ENCODE peak calls at places on chromosomes 11 and 22, in five cellular contexts. V is heart right ventricle; C is A549; L is CD8-positive, alpha-beta T cell; O is HepG2. H is an unnamed sample.

GRCh38 chr11:1796297-1797011 is 32.7 kb upstream of the CTSD start:
- DNase-seq in V (no peak), O (no peak), C (no peak), L (no peak), H (no peak)

GRCh38 chr11:102138223-102138622 is 28.0 kb downstream of the YAP1 start:
- DNase-seq in C (no peak), V (no peak), O (no peak), L (no peak), H (no peak)

GRCh38 chr11:119491753-119492455 is 68.9 kb upstream of the THY1 start:
- DNase-seq in L (no peak), O (no peak), V (no peak), C (no peak), H (peak)

GRCh38 chr22:44391481-44392445 is 79.0 kb upstream of the SHISAL1 start:
- DNase-seq in C (no peak), V (peak), L (no peak), O (no peak), H (no peak)

GRCh38 chr22:43829448-43829821 is 17.3 kb upstream of the EFCAB6 start:
- DNase-seq in L (no peak), O (no peak), V (peak), C (no peak), H (peak)

GRCh38 chr11:133474461-133474860 is 57.8 kb downstream of the OPCML start:
- DNase-seq in O (no peak), C (no peak), V (no peak), L (no peak), H (no peak)

GRCh38 chr22:29524440-29525191 is 28.9 kb downstream of the THOC5 start:
- DNase-seq in V (no peak), L (peak), O (peak), C (peak), H (peak)

GRCh38 chr11:124760205-124760652 is 1.9 kb downstream of the ESAM start:
- DNase-seq in V (peak), L (no peak), C (no peak), O (no peak), H (no peak)

GRCh38 chr11:129740877-129741276 is 74.8 kb upstream of the TMEM45B start:
- DNase-seq in L (no peak), C (no peak), V (no peak), O (no peak), H (no peak)

GRCh38 chr11:111814567-111814966 is 48.4 kb upstream of the PPP2R1B start:
- DNase-seq in C (no peak), L (no peak), V (no peak), O (no peak), H (peak)

GRCh38 chr11:19187101-19187500 is 14.7 kb downstream of the CSRP3 start:
- DNase-seq in C (no peak), L (no peak), V (no peak), O (no peak), H (peak)

GRCh38 chr11:134676516-134677287 is 264.7 kb upstream of the B3GAT1 start:
- DNase-seq in O (no peak), V (no peak), L (no peak), C (no peak), H (no peak)

GRCh38 chr11:68936676-68937620 is 33.3 kb downstream of the IGHMBP2 start:
- DNase-seq in V (no peak), C (no peak), L (no peak), O (no peak), H (no peak)

GRCh38 chr22:43109921-43110443 is 568 bp upstream of the BIK start:
- DNase-seq in C (no peak), L (no peak), O (no peak), V (no peak), H (no peak)

GRCh38 chr22:48574776-48575566 is 1252.7 kb downstream of the BRD1 start:
- DNase-seq in V (peak), C (peak), L (no peak), O (peak), H (peak)

GRCh38 chr11:123264431-123264780 is 69.4 kb upstream of the CLMP start:
- DNase-seq in V (no peak), O (no peak), C (no peak), L (no peak), H (no peak)

GRCh38 chr11:68471360-68472340 is 11.1 kb downstream of the PPP6R3 start:
- DNase-seq in V (no peak), O (no peak), L (peak), C (no peak), H (no peak)

GRCh38 chr11:77779935-77780334 is 40.6 kb downstream of the RSF1 start:
- DNase-seq in V (no peak), O (peak), L (no peak), C (peak), H (peak)
- H3K4me3 ChIP-seq in V (no peak), O (no peak), L (no peak), C (no peak), H (no peak)

GRCh38 chr22:19643448-19644313 is 70.6 kb upstream of the SEPTIN5 start:
- DNase-seq in V (no peak), C (no peak), L (no peak), O (no peak), H (no peak)

GRCh38 chr22:19641983-19642451 is 72.3 kb upstream of the SEPTIN5 start:
- DNase-seq in O (no peak), L (no peak), C (no peak), V (no peak), H (no peak)

GRCh38 chr22:19639610-19640135 is 74.6 kb upstream of the SEPTIN5 start:
- DNase-seq in C (no peak), O (no peak), V (no peak), L (no peak), H (no peak)

GRCh38 chr22:19640306-19640705 is 74.0 kb upstream of the SEPTIN5 start:
- DNase-seq in L (no peak), O (no peak), C (no peak), V (no peak), H (no peak)

DNA sequence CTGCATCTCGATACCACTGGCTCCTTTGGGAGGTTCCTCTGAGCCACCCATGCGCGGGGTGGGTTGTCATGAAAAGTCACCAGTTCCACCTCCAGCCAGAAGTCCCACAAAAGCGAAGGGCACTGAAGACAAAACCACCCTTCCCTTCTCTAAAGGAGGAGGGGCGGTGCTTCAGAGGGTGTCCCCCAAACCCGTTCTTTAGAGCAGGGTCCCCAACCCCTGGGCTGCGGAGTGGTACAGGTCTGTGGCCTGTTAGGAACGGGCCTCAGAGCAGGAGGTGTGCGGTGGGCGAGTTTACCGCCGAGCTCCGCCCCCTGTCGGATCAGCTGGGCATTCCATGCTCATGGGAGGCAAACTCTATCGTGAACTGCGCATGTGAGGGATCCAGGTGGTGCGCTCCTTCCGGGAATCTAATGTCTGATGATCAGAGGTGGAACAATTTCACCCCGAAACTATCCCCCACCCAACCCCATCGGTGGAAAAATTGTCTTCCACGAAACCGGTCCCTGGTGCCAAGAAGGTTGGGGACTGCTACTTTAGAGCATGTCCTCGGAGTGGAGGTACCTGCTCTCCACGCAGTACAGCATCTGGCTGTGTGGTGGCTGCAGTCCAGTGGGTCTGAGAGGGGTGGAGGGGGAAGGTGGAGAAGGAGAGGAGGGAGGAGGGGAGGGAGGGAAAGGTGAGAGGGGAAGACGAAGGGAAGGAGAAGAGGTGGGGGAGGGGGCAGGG is 72.9 kb upstream of the SEPTIN5 start:
- DNase-seq in L (no peak), V (no peak), O (no peak), C (peak), H (no peak)
- TF ChIP-seq CTCF in L (no peak), V (peak), O (no peak), C (peak), H (peak)

DNA sequence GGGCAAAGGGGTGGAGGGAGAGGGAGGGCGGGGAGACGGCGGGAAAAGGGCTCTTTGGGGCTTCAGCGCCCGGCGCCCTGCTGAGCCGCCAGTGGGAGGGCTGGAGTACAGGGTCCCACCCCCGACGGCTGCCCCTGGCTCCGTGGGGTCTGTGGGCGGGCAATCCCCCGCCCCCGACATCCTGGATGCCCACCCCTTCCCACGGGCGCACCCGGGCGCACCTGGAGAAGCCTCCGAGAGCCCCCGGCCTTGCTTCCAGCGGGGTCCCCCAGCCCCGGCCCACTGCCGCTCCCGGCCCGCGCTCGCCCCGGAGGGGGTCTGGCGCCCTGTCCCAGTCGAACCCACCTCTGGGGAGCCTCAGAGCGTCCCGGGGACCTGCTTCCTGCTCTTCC is 394 bp downstream of the CHRM4 start:
- DNase-seq in L (no peak), C (no peak), V (no peak), O (no peak), H (no peak)
- H3K4me3 ChIP-seq in L (no peak), C (peak), V (peak), O (peak), H (no peak)

GRCh38 chr11:25961539-25961938 is 370.4 kb upstream of the ANO3 start:
- DNase-seq in L (no peak), C (no peak), O (no peak), V (no peak), H (no peak)
- TF ChIP-seq CTCF in L (no peak), C (no peak), O (peak), V (peak), H (no peak)

GRCh38 chr11:94127632-94128031 is 1.0 kb upstream of the PANX1 start:
- DNase-seq in V (no peak), C (no peak), L (no peak), O (no peak), H (no peak)
- H3K4me3 ChIP-seq in V (peak), C (peak), L (peak), O (peak), H (peak)

GRCh38 chr22:30602049-30602448 is 4.9 kb upstream of the TCN2 start:
- DNase-seq in O (peak), L (no peak), V (no peak), C (peak), H (peak)
- TF ChIP-seq CTCF in O (peak), L (no peak), V (peak), C (peak), H (peak)

H was measured in foreskin fibroblast.